ENCODE peak calls at places on chromosome 3, in six cellular contexts. H is HCT116, S is AG04450, Q is coronary artery, X is pancreas, F is testis. C is an unnamed sample.
A peak's percentile ranks its signal among the peaks of the same experiment; 100 is the strongest.

GRCh38 chr3:43288366-43288765 is 2.0 kb downstream of the SNRK start:
- DNase-seq in X (no peak), Q (no peak), F (no peak), H (no peak), S (no peak), C (peak; percentile 13)

GRCh38 chr3:127709320-127710060 is 36.7 kb downstream of the ABTB1 start:
- DNase-seq in S (no peak), F (no peak), Q (peak; percentile 41), H (no peak), X (no peak), C (no peak)

GRCh38 chr3:146542968-146543367 is 1.4 kb downstream of the PLSCR1 start:
- DNase-seq in F (no peak), H (no peak), S (no peak), Q (no peak), X (no peak), C (no peak)

GRCh38 chr3:176512037-176512436 is 685.2 kb downstream of the TBL1XR1 start:
- DNase-seq in H (no peak), S (no peak), F (no peak), Q (no peak), X (no peak), C (no peak)

GRCh38 chr3:114451051-114451451 is 157.2 kb downstream of the TIGIT start:
- DNase-seq in S (no peak), F (peak; percentile 46), H (no peak), Q (no peak), X (no peak), C (no peak)

GRCh38 chr3:136995652-136996051 is 37.9 kb downstream of the IL20RB start:
- DNase-seq in F (no peak), H (no peak), Q (no peak), S (no peak), X (no peak), C (no peak)

GRCh38 chr3:159852821-159853505 is 135.7 kb upstream of the IL12A start:
- DNase-seq in S (no peak), H (no peak), Q (peak; percentile 80), X (peak; percentile 18), F (no peak), C (peak; percentile 60)

GRCh38 chr3:98329392-98330124 is 24.1 kb upstream of the OR5K4 start:
- DNase-seq in X (no peak), H (peak; percentile 33), S (peak; percentile 6), Q (no peak), F (peak; percentile 59), C (peak; percentile 41)

GRCh38 chr3:43071313-43071893 is 34.5 kb downstream of the POMGNT2 start:
- DNase-seq in H (peak; percentile 19), S (no peak), F (no peak), X (no peak), Q (no peak), C (no peak)

GRCh38 chr3:11364181-11364580 is 92.0 kb downstream of the ATG7 start:
- DNase-seq in Q (no peak), F (no peak), X (no peak), H (no peak), S (no peak), C (no peak)

GRCh38 chr3:25572336-25572735 is 92.4 kb downstream of the TOP2B start:
- DNase-seq in F (no peak), H (no peak), X (no peak), Q (no peak), S (no peak), C (no peak)

GRCh38 chr3:183149915-183150825 is 12.4 kb downstream of the LAMP3 start:
- DNase-seq in H (no peak), S (no peak), Q (no peak), X (no peak), F (no peak), C (no peak)

GRCh38 chr3:24166518-24166917 is 221.4 kb downstream of the NR1D2 start:
- DNase-seq in F (no peak), S (no peak), X (no peak), H (no peak), Q (no peak), C (no peak)

GRCh38 chr3:112101946-112102345 is 15.8 kb downstream of the C3orf52 start:
- DNase-seq in H (no peak), Q (no peak), S (peak; percentile 49), F (no peak), X (no peak), C (peak; percentile 83)

GRCh38 chr3:101261506-101261905 is 58.9 kb downstream of the IMPG2 start:
- DNase-seq in F (no peak), S (no peak), H (no peak), X (no peak), Q (no peak), C (no peak)

GRCh38 chr3:128312271-128312670 is 154.4 kb downstream of the DNAJB8 start:
- DNase-seq in H (no peak), Q (peak; percentile 17), F (no peak), S (no peak), X (no peak), C (no peak)

GRCh38 chr3:171788546-171789351 is 21.5 kb downstream of the PLD1 start:
- DNase-seq in H (no peak), S (no peak), X (no peak), Q (no peak), F (no peak), C (peak; percentile 56)

GRCh38 chr3:113096158-113096893 is 105.5 kb downstream of the GTPBP8 start:
- DNase-seq in X (no peak), F (no peak), Q (no peak), H (no peak), S (no peak), C (no peak)

GRCh38 chr3:47825590-47825989 is 22.7 kb downstream of the DHX30 start:
- DNase-seq in H (no peak), Q (no peak), S (no peak), F (no peak), X (no peak), C (no peak)
- H3K27ac ChIP-seq in H (peak overlapping the region; percentile 81), Q (peak overlapping the region; percentile 61), S (peak overlapping the region; percentile 21), F (peak overlapping the region; percentile 76), X (no peak overlapping the region), C (peak overlapping the region; percentile 76)

GRCh38 chr3:187641319-187641976 is 28.7 kb downstream of the SST start:
- DNase-seq in F (no peak), H (no peak), S (no peak), Q (no peak), X (no peak), C (no peak)
- H3K27ac ChIP-seq in F (no peak overlapping the region), H (no peak overlapping the region), S (no peak overlapping the region), Q (no peak overlapping the region), X (no peak overlapping the region), C (no peak overlapping the region)

GRCh38 chr3:140529096-140529495 is 148.8 kb upstream of the TRIM42 start:
- DNase-seq in H (no peak), X (no peak), S (no peak), F (no peak), Q (no peak), C (peak; percentile 92)

GRCh38 chr3:140532793-140533330 is 145.0 kb upstream of the TRIM42 start:
- DNase-seq in X (no peak), F (no peak), H (no peak), Q (no peak), S (no peak), C (no peak)

GRCh38 chr3:140527156-140527555 is 150.7 kb upstream of the TRIM42 start:
- DNase-seq in H (no peak), S (no peak), X (no peak), Q (no peak), F (no peak), C (no peak)

GRCh38 chr3:140530603-140531002 is 147.3 kb upstream of the TRIM42 start:
- DNase-seq in Q (no peak), F (no peak), H (no peak), X (no peak), S (no peak), C (no peak)

GRCh38 chr3:140529558-140529957 is 148.3 kb upstream of the TRIM42 start:
- DNase-seq in H (no peak), S (no peak), Q (no peak), X (no peak), F (peak; percentile 50), C (no peak)
- H3K27ac ChIP-seq in H (no peak overlapping the region), S (no peak overlapping the region), Q (no peak overlapping the region), X (no peak overlapping the region), F (no peak overlapping the region), C (no peak overlapping the region)

GRCh38 chr3:5205165-5205941 is 17.8 kb downstream of the EDEM1 start:
- DNase-seq in S (no peak), Q (no peak), H (no peak), F (no peak), X (no peak), C (no peak)
- H3K27ac ChIP-seq in S (peak overlapping the region; percentile 68), Q (no peak overlapping the region), H (no peak overlapping the region), F (no peak overlapping the region), X (no peak overlapping the region), C (no peak overlapping the region)

GRCh38 chr3:125039897-125040175 is 16.0 kb downstream of the HEG1 start:
- DNase-seq in S (no peak), H (no peak), F (no peak), X (no peak), Q (no peak), C (no peak)

GRCh38 chr3:125037498-125038150 is 18.2 kb downstream of the HEG1 start:
- DNase-seq in H (no peak), Q (peak; percentile 40), S (no peak), X (no peak), F (no peak), C (peak; percentile 24)

GRCh38 chr3:125035217-125035616 is 20.6 kb downstream of the HEG1 start:
- DNase-seq in H (no peak), S (no peak), F (no peak), X (no peak), Q (no peak), C (no peak)

GRCh38 chr3:125042725-125043406 is 12.9 kb downstream of the HEG1 start:
- DNase-seq in H (no peak), Q (peak; percentile 82), S (no peak), X (no peak), F (peak; percentile 72), C (no peak)

GRCh38 chr3:125039041-125039896 is 16.5 kb downstream of the HEG1 start:
- DNase-seq in S (no peak), H (no peak), Q (peak; percentile 26), F (no peak), X (no peak), C (no peak)
- H3K27ac ChIP-seq in S (no peak overlapping the region), H (no peak overlapping the region), Q (peak overlapping the region; percentile 25), F (peak overlapping the region; percentile 68), X (no peak overlapping the region), C (peak overlapping the region; percentile 75)

DNA sequence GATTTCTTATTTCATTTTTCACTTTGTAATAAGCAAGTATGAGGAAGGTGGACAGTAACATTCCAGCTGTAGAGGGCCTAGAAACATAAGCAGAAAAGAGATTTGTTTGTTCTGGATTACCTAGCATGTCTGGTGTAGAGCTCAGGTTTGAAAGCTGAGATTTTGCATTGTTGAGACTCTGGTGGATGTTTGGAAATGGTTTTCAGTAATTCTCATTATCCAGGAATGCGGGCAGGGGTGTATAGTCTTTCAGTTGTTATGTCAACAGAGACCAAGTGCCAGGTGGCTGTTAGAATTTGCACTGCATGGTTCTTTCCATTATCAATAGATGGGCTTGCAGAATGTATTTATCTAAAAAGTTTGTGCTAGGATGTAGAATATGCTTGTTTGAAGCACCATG is 10.9 kb downstream of the GPD1L start:
- DNase-seq in F (no peak), S (no peak), Q (no peak), H (no peak), X (no peak), C (no peak)
- H3K27ac ChIP-seq in F (no peak overlapping the region), S (no peak overlapping the region), Q (no peak overlapping the region), H (no peak overlapping the region), X (no peak overlapping the region), C (no peak overlapping the region)